ENCODE peak calls at places on chromosomes 6 and 20, in ten cellular contexts. One of them, this sample, is unnamed.

GRCh38 chr20:25300496-25301170 is 52.7 kb downstream of the PYGB start:
- DNase-seq in astrocyte of the spinal cord: peak; percentile 34
- DNase-seq in neural progenitor cell: peak; percentile 12
- DNase-seq in prostate gland: no peak
- DNase-seq in cardiac fibroblast: peak; percentile 20
- DNase-seq in right lobe of liver: no peak
- DNase-seq in AG10803: no peak
- DNase-seq in breast epithelium: no peak
- DNase-seq in fibroblast of lung: no peak
- DNase-seq in astrocyte: peak; percentile 14
- DNase-seq in this sample: peak; percentile 66

GRCh38 chr6:148854086-148854485 is 107.3 kb downstream of the UST start:
- DNase-seq in breast epithelium: no peak
- DNase-seq in neural progenitor cell: no peak
- DNase-seq in right lobe of liver: no peak
- DNase-seq in prostate gland: peak; percentile 30
- DNase-seq in astrocyte of the spinal cord: no peak
- DNase-seq in fibroblast of lung: peak; percentile 33
- DNase-seq in AG10803: no peak
- DNase-seq in cardiac fibroblast: peak; percentile 46
- DNase-seq in astrocyte: peak; percentile 60
- DNase-seq in this sample: no peak

GRCh38 chr20:8305449-8305978 is 173.4 kb downstream of the PLCB1 start:
- DNase-seq in breast epithelium: no peak
- DNase-seq in AG10803: no peak
- DNase-seq in cardiac fibroblast: peak; percentile 39
- DNase-seq in astrocyte: no peak
- DNase-seq in fibroblast of lung: peak; percentile 43
- DNase-seq in prostate gland: peak; percentile 21
- DNase-seq in astrocyte of the spinal cord: peak; percentile 20
- DNase-seq in right lobe of liver: peak; percentile 62
- DNase-seq in neural progenitor cell: peak; percentile 75
- DNase-seq in this sample: peak; percentile 61

GRCh38 chr6:133128191-133128590 is 113.0 kb upstream of the EYA4 start:
- DNase-seq in AG10803: no peak
- DNase-seq in right lobe of liver: no peak
- DNase-seq in breast epithelium: no peak
- DNase-seq in astrocyte: no peak
- DNase-seq in prostate gland: no peak
- DNase-seq in neural progenitor cell: peak; percentile 23
- DNase-seq in fibroblast of lung: peak; percentile 29
- DNase-seq in astrocyte of the spinal cord: no peak
- DNase-seq in cardiac fibroblast: peak; percentile 13
- DNase-seq in this sample: no peak

GRCh38 chr20:36645998-36646397 is at the start of gene SLA2:
- DNase-seq in astrocyte of the spinal cord: no peak
- DNase-seq in fibroblast of lung: no peak
- DNase-seq in neural progenitor cell: no peak
- DNase-seq in prostate gland: no peak
- DNase-seq in astrocyte: no peak
- DNase-seq in breast epithelium: no peak
- DNase-seq in right lobe of liver: no peak
- DNase-seq in AG10803: no peak
- DNase-seq in cardiac fibroblast: no peak
- DNase-seq in this sample: no peak

GRCh38 chr6:140101367-140101766 is 726.9 kb upstream of the CITED2 start:
- DNase-seq in AG10803: peak; percentile 73
- DNase-seq in prostate gland: no peak
- DNase-seq in cardiac fibroblast: peak; percentile 35
- DNase-seq in astrocyte of the spinal cord: no peak
- DNase-seq in fibroblast of lung: no peak
- DNase-seq in astrocyte: peak; percentile 31
- DNase-seq in neural progenitor cell: no peak
- DNase-seq in right lobe of liver: no peak
- DNase-seq in breast epithelium: no peak
- DNase-seq in this sample: no peak

GRCh38 chr6:13425971-13426931 is 61.1 kb downstream of the GFOD1 start:
- DNase-seq in prostate gland: no peak
- DNase-seq in neural progenitor cell: no peak
- DNase-seq in astrocyte of the spinal cord: peak; percentile 52
- DNase-seq in AG10803: peak; percentile 39
- DNase-seq in right lobe of liver: no peak
- DNase-seq in fibroblast of lung: peak; percentile 31
- DNase-seq in cardiac fibroblast: peak; percentile 67
- DNase-seq in breast epithelium: peak; percentile 49
- DNase-seq in astrocyte: peak; percentile 83
- DNase-seq in this sample: peak; percentile 45

GRCh38 chr20:47353697-47354387 is 2.7 kb downstream of the ZMYND8 start:
- DNase-seq in fibroblast of lung: peak; percentile 57
- DNase-seq in breast epithelium: no peak
- DNase-seq in right lobe of liver: peak; percentile 12
- DNase-seq in neural progenitor cell: no peak
- DNase-seq in astrocyte of the spinal cord: peak; percentile 33
- DNase-seq in AG10803: no peak
- DNase-seq in prostate gland: no peak
- DNase-seq in astrocyte: peak; percentile 56
- DNase-seq in cardiac fibroblast: peak; percentile 85
- DNase-seq in this sample: peak; percentile 84

GRCh38 chr20:35871311-35871771 is 83.0 kb downstream of the SCAND1 start:
- DNase-seq in AG10803: peak; percentile 45
- DNase-seq in breast epithelium: peak; percentile 31
- DNase-seq in prostate gland: peak; percentile 44
- DNase-seq in fibroblast of lung: peak; percentile 62
- DNase-seq in cardiac fibroblast: peak; percentile 60
- DNase-seq in right lobe of liver: no peak
- DNase-seq in astrocyte: peak; percentile 58
- DNase-seq in astrocyte of the spinal cord: peak; percentile 56
- DNase-seq in neural progenitor cell: no peak
- DNase-seq in this sample: peak; percentile 71

GRCh38 chr6:160979063-160979708 is 12.4 kb upstream of the MAP3K4 start:
- DNase-seq in right lobe of liver: no peak
- DNase-seq in astrocyte: peak; percentile 32
- DNase-seq in cardiac fibroblast: peak; percentile 53
- DNase-seq in AG10803: peak; percentile 71
- DNase-seq in prostate gland: no peak
- DNase-seq in astrocyte of the spinal cord: no peak
- DNase-seq in fibroblast of lung: peak; percentile 69
- DNase-seq in neural progenitor cell: no peak
- DNase-seq in breast epithelium: no peak
- DNase-seq in this sample: peak; percentile 54

GRCh38 chr6:138570716-138571020 is 71.4 kb upstream of the NHSL1 start:
- DNase-seq in cardiac fibroblast: no peak
- DNase-seq in neural progenitor cell: peak; percentile 78
- DNase-seq in prostate gland: no peak
- DNase-seq in astrocyte: no peak
- DNase-seq in fibroblast of lung: peak; percentile 23
- DNase-seq in breast epithelium: no peak
- DNase-seq in astrocyte of the spinal cord: peak; percentile 61
- DNase-seq in right lobe of liver: no peak
- DNase-seq in AG10803: no peak
- DNase-seq in this sample: no peak

GRCh38 chr6:139540276-139540675 is 165.8 kb upstream of the CITED2 start:
- DNase-seq in cardiac fibroblast: peak; percentile 61
- DNase-seq in astrocyte: peak; percentile 64
- DNase-seq in prostate gland: no peak
- DNase-seq in right lobe of liver: no peak
- DNase-seq in breast epithelium: no peak
- DNase-seq in AG10803: peak; percentile 93
- DNase-seq in neural progenitor cell: no peak
- DNase-seq in fibroblast of lung: peak; percentile 88
- DNase-seq in astrocyte of the spinal cord: peak; percentile 60
- DNase-seq in this sample: peak; percentile 69

GRCh38 chr6:154617175-154617574 is 106.7 kb upstream of the CNKSR3 start:
- DNase-seq in astrocyte: peak; percentile 23
- DNase-seq in breast epithelium: no peak
- DNase-seq in astrocyte of the spinal cord: no peak
- DNase-seq in right lobe of liver: no peak
- DNase-seq in prostate gland: no peak
- DNase-seq in AG10803: peak; percentile 12
- DNase-seq in cardiac fibroblast: no peak
- DNase-seq in neural progenitor cell: no peak
- DNase-seq in fibroblast of lung: no peak
- DNase-seq in this sample: peak; percentile 35

GRCh38 chr6:154613137-154613676 is 102.7 kb upstream of the CNKSR3 start:
- DNase-seq in fibroblast of lung: peak; percentile 80
- DNase-seq in astrocyte: peak; percentile 95
- DNase-seq in breast epithelium: no peak
- DNase-seq in prostate gland: no peak
- DNase-seq in AG10803: peak; percentile 58
- DNase-seq in neural progenitor cell: no peak
- DNase-seq in right lobe of liver: no peak
- DNase-seq in astrocyte of the spinal cord: peak; percentile 78
- DNase-seq in cardiac fibroblast: peak; percentile 66
- DNase-seq in this sample: peak; percentile 73

GRCh38 chr6:154614641-154615040 is 104.2 kb upstream of the CNKSR3 start:
- DNase-seq in astrocyte: no peak
- DNase-seq in AG10803: no peak
- DNase-seq in cardiac fibroblast: no peak
- DNase-seq in neural progenitor cell: no peak
- DNase-seq in fibroblast of lung: no peak
- DNase-seq in right lobe of liver: no peak
- DNase-seq in breast epithelium: no peak
- DNase-seq in astrocyte of the spinal cord: no peak
- DNase-seq in prostate gland: no peak
- DNase-seq in this sample: no peak

GRCh38 chr6:154614101-154614500 is 103.6 kb upstream of the CNKSR3 start:
- DNase-seq in astrocyte: peak; percentile 48
- DNase-seq in astrocyte of the spinal cord: no peak
- DNase-seq in fibroblast of lung: no peak
- DNase-seq in neural progenitor cell: no peak
- DNase-seq in breast epithelium: no peak
- DNase-seq in prostate gland: no peak
- DNase-seq in cardiac fibroblast: peak; percentile 21
- DNase-seq in AG10803: peak; percentile 51
- DNase-seq in right lobe of liver: no peak
- DNase-seq in this sample: peak; percentile 18

DNA sequence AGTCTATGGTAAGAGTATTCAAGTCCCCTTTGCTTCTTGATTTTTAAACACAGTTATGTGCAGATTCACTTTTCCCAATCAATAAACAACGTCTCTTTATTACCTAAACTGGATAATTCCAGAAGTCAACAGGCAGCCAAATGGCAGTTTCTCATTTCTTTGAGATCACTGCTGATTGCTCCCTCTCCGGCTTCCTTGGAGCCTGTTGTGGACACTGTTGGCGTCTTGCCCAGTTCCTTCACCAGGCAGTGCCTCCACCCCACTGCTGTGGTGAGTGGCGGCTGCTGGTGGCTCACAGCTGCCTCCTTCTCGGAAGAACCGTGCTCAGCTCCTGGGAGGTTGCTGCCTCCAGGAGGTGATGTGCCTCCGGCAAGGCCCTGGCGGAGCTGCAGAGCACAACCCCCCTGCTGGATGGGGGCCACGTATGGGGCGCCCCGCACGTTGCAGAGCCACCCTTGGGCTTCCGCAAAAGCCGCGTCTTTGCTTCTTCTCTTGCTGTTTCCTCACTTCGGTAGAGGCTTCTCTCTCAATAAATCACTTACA is 105.1 kb upstream of the CNKSR3 start:
- DNase-seq in astrocyte of the spinal cord: peak; percentile 75
- DNase-seq in cardiac fibroblast: peak; percentile 88
- DNase-seq in right lobe of liver: peak; percentile 62
- DNase-seq in neural progenitor cell: no peak
- DNase-seq in prostate gland: peak; percentile 84
- DNase-seq in fibroblast of lung: peak; percentile 93
- DNase-seq in breast epithelium: peak; percentile 58
- DNase-seq in AG10803: peak; percentile 39
- DNase-seq in astrocyte: peak; percentile 62
- DNase-seq in this sample: peak; percentile 55
- H3K4me3 ChIP-seq in astrocyte of the spinal cord: no peak overlapping the region
- H3K4me3 ChIP-seq in cardiac fibroblast: no peak overlapping the region
- H3K4me3 ChIP-seq in right lobe of liver: no peak overlapping the region
- H3K4me3 ChIP-seq in neural progenitor cell: no peak overlapping the region
- H3K4me3 ChIP-seq in prostate gland: no peak overlapping the region
- H3K4me3 ChIP-seq in fibroblast of lung: no peak overlapping the region
- H3K4me3 ChIP-seq in breast epithelium: peak overlapping the region; percentile 8
- H3K4me3 ChIP-seq in AG10803: no peak overlapping the region
- H3K4me3 ChIP-seq in astrocyte: no peak overlapping the region
- H3K4me3 ChIP-seq in this sample: no peak overlapping the region

DNA sequence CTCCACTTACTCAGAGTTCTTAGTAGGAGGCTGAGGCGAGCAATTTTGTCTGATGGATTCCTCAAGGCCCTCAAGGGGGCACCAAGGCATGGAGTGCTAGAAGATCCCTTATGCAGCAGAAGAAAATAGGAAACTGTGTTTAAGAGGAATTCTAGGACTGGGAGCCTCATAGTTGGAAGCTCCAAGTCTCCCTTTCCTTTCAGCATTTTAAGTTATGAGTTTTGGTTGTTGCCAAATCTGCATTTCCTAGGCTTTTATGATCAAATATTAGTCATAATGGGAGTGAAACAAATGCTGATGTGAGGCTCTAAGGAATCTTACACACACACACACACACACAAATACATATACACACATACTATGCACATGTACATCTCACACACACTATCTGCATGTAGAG is 714.0 kb downstream of the UTRN start:
- DNase-seq in fibroblast of lung: no peak
- DNase-seq in cardiac fibroblast: no peak
- DNase-seq in neural progenitor cell: no peak
- DNase-seq in astrocyte: no peak
- DNase-seq in right lobe of liver: no peak
- DNase-seq in AG10803: peak; percentile 29
- DNase-seq in prostate gland: no peak
- DNase-seq in breast epithelium: no peak
- DNase-seq in astrocyte of the spinal cord: no peak
- DNase-seq in this sample: no peak
- TF ChIP-seq CTCF in fibroblast of lung: peak; percentile 9
- TF ChIP-seq CTCF in cardiac fibroblast: peak; percentile 18
- TF ChIP-seq CTCF in neural progenitor cell: peak; percentile 5
- TF ChIP-seq CTCF in astrocyte: no peak
- TF ChIP-seq CTCF in right lobe of liver: no peak
- TF ChIP-seq CTCF in AG10803: peak; percentile 30
- TF ChIP-seq CTCF in prostate gland: no peak
- TF ChIP-seq CTCF in breast epithelium: no peak
- TF ChIP-seq CTCF in astrocyte of the spinal cord: no peak
- TF ChIP-seq CTCF in this sample: peak; percentile 27

GRCh38 chr20:32539063-32539816 is 45.9 kb downstream of the NOL4L start:
- DNase-seq in right lobe of liver: no peak
- DNase-seq in cardiac fibroblast: no peak
- DNase-seq in AG10803: no peak
- DNase-seq in breast epithelium: no peak
- DNase-seq in neural progenitor cell: no peak
- DNase-seq in astrocyte: no peak
- DNase-seq in prostate gland: no peak
- DNase-seq in astrocyte of the spinal cord: no peak
- DNase-seq in fibroblast of lung: no peak
- DNase-seq in this sample: no peak
- H3K4me3 ChIP-seq in right lobe of liver: no peak overlapping the region
- H3K4me3 ChIP-seq in cardiac fibroblast: no peak overlapping the region
- H3K4me3 ChIP-seq in AG10803: no peak overlapping the region
- H3K4me3 ChIP-seq in breast epithelium: no peak overlapping the region
- H3K4me3 ChIP-seq in neural progenitor cell: no peak overlapping the region
- H3K4me3 ChIP-seq in astrocyte: no peak overlapping the region
- H3K4me3 ChIP-seq in prostate gland: no peak overlapping the region
- H3K4me3 ChIP-seq in astrocyte of the spinal cord: no peak overlapping the region
- H3K4me3 ChIP-seq in fibroblast of lung: no peak overlapping the region
- H3K4me3 ChIP-seq in this sample: no peak overlapping the region

DNA sequence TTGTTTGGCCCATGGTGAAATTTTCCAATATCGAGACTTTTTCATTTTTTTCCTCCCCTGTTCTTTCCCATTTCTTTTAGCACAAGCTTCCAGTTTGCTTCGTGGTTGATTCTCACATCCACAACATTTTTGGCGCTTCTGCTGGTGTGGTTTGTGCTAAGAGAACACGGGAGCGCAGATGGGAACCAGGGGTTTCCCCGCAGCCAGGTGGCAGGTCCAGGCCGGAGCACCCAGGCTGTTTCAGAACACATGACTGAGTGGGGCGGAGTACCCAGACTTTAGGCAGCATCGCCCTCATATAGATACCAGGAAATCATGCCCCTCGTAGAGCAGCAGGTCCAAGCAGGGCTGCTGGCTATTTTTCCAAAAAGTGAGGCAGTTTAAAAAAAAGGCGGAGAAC is 58.0 kb downstream of the SYTL3 start:
- DNase-seq in AG10803: no peak
- DNase-seq in cardiac fibroblast: no peak
- DNase-seq in breast epithelium: peak; percentile 47
- DNase-seq in neural progenitor cell: no peak
- DNase-seq in astrocyte of the spinal cord: peak; percentile 59
- DNase-seq in prostate gland: peak; percentile 78
- DNase-seq in astrocyte: peak; percentile 67
- DNase-seq in right lobe of liver: no peak
- DNase-seq in fibroblast of lung: peak; percentile 28
- DNase-seq in this sample: peak; percentile 55
- TF ChIP-seq CTCF in AG10803: no peak
- TF ChIP-seq CTCF in cardiac fibroblast: no peak
- TF ChIP-seq CTCF in breast epithelium: no peak
- TF ChIP-seq CTCF in neural progenitor cell: no peak
- TF ChIP-seq CTCF in astrocyte of the spinal cord: no peak
- TF ChIP-seq CTCF in prostate gland: no peak
- TF ChIP-seq CTCF in astrocyte: no peak
- TF ChIP-seq CTCF in right lobe of liver: no peak
- TF ChIP-seq CTCF in fibroblast of lung: no peak
- TF ChIP-seq CTCF in this sample: no peak

This sample was measured in choroid plexus epithelial cell.